ENCODE peak calls at places on chromosomes 1 and 21, in six cellular contexts. X is suprapubic skin; I is HL-60; W is CD4-positive, alpha-beta T cell; S is WTC11; O is RWPE1. L is an unnamed sample.

GRCh38 chr1:213783273-213783672 is 204.5 kb upstream of the PROX1 start:
- DNase-seq in X (no peak), I (no peak), W (no peak), S (no peak), O (no peak), L (no peak)

GRCh38 chr1:1058921-1059493 is 15.1 kb downstream of the RNF223 start:
- DNase-seq in X (no peak), I (no peak), W (no peak), S (no peak), O (no peak), L (no peak)

GRCh38 chr1:161408404-161409085 is 40.9 kb upstream of the CFAP126 start:
- DNase-seq in X (no peak), I (no peak), W (no peak), S (no peak), O (no peak), L (no peak)

GRCh38 chr1:12650001-12650421 is 6.1 kb downstream of the AADACL4 start:
- DNase-seq in X (no peak), I (no peak), W (no peak), S (no peak), O (no peak), L (no peak)

GRCh38 chr1:7388141-7388487 is 383.0 kb upstream of the VAMP3 start:
- DNase-seq in X (peak), I (no peak), W (no peak), S (no peak), O (no peak), L (no peak)

GRCh38 chr1:162207862-162208261 is 138.4 kb downstream of the NOS1AP start:
- DNase-seq in X (no peak), I (no peak), W (no peak), S (no peak), O (no peak), L (no peak)

GRCh38 chr21:25735895-25736597 is 1.3 kb downstream of the GABPA start:
- DNase-seq in X (no peak), I (peak), W (no peak), S (no peak), O (no peak), L (no peak)

GRCh38 chr1:108050911-108051624 is 86.1 kb upstream of the VAV3 start:
- DNase-seq in X (no peak), I (no peak), W (no peak), S (no peak), O (no peak), L (no peak)

GRCh38 chr1:232886304-232886703 is 64.1 kb upstream of the NTPCR start:
- DNase-seq in X (no peak), I (no peak), W (no peak), S (no peak), O (no peak), L (no peak)

DNA sequence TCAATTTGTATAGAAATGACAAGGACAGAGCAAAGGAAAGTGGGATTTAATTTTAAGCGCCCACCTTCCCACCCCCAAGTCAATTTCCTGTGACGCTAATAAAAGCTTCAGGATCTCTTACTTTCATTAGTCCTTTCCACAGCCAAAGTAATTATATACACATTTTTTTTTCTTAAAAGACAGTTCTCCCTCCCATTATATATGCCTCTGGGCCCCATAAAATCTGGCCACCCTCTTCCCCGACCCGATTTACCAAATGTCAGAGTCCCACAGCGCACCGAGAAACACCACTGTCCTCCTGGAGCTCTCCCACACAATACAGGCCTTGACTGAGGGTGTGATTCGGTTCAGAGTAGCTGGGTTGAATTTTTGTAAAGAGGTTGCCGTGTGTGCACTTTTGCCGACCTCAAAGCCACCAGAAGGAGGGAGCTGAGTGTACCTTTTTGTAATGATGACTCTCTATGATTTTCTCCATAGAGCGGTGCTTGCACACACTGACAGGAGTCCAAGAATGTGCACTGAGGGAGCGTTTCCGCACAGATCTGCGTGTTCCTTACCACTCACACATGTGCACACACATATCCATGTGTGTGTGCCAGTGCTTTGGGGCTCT is 26.2 kb upstream of the IL10 start:
- DNase-seq in X (no peak), I (no peak), W (no peak), S (no peak), O (no peak), L (no peak)
- TF ChIP-seq CTCF in X (no peak), I (no peak), W (peak), S (peak), O (no peak), L (no peak)

GRCh38 chr1:43286115-43286514 is 734 bp upstream of the C1orf210 start:
- DNase-seq in X (peak), I (no peak), W (no peak), S (no peak), O (no peak), L (no peak)

GRCh38 chr1:43284065-43284464 is 1.3 kb downstream of the C1orf210 start:
- DNase-seq in X (peak), I (no peak), W (no peak), S (peak), O (no peak), L (no peak)

GRCh38 chr1:43286533-43286932 is 1.2 kb upstream of the C1orf210 start:
- DNase-seq in X (no peak), I (no peak), W (no peak), S (no peak), O (no peak), L (no peak)

GRCh38 chr1:43284711-43285110 is 670 bp downstream of the C1orf210 start:
- DNase-seq in X (peak), I (no peak), W (no peak), S (no peak), O (no peak), L (no peak)

DNA sequence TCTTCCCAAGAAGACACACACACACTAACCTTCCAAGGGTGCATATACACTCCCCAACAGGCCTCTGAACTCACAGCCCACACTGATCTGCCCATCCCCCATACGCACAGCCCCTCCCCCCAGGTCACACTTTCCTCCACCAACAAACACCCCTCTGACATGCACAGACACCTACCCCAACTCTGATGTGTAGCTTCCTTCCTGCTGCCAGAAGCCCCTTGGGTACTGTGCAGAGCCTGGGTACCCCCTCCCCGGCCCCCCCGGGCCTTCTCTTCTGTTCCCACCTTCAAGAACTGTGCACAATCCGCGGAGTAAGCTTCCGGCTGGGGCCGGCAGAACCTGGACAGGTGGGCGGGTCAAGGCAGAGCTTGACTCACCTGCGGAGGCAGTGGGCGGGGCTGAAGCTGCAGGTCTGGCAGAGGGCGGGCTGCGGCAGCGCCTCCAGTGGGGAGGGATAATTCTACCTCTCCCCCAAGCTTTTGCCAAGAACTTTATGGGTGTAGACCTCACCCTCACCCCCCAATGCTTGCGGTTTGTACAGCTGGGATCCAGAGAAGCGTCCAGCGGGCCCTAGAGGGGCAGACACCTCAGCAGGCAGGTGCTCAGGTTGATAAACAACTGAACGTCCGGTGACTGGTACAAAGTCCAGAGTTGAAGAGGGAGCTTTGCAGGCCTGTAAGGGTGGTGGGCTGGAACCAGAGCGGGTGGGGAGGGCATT is at the start of gene C1orf210:
- DNase-seq in X (peak), I (no peak), W (no peak), S (peak), O (peak), L (no peak)
- TF ChIP-seq CTCF in X (no peak), I (no peak), W (no peak), S (peak), O (peak), L (no peak)

DNA sequence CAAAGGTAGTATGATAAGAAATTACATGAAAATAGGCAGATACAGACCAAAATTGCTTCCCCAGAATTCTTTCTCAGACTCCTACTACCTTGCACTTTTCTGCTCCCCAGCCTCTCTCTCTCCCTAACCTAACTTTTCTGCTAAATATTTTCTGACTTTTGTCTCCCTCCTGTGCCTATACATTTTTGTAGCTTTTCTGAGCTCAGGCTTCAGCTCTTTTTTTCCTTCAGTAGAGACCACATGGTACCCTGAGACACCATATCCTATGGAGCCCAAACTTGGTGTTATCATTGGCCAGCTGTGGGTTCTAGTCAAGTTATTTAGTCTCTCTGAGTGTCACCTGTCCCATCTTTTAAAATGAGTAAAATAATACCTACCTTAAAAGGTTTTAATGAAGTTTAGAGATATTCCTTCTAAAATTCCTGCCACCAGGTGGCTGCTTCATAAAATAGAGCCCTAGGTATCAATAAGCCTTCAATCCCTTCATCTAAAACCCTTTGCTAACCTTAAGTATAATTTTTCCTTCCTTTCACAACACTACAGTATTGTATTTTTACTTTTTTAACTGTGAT is 237.7 kb upstream of the DUSP10 start:
- DNase-seq in X (no peak), I (no peak), W (no peak), S (no peak), O (peak), L (no peak)
- TF ChIP-seq CTCF in X (no peak), I (no peak), W (no peak), S (no peak), O (no peak), L (no peak)

GRCh38 chr1:247118946-247119446 is 14.8 kb upstream of the ZNF669 start:
- DNase-seq in X (no peak), I (peak), W (no peak), S (peak), O (no peak), L (no peak)
- TF ChIP-seq CTCF in X (no peak), I (no peak), W (no peak), S (peak), O (no peak), L (no peak)

GRCh38 chr1:201470581-201470980 is 1.6 kb upstream of the PHLDA3 start:
- DNase-seq in X (no peak), I (no peak), W (no peak), S (no peak), O (no peak), L (no peak)

GRCh38 chr1:201468501-201468843 is 516 bp downstream of the PHLDA3 start:
- DNase-seq in X (no peak), I (peak), W (no peak), S (peak), O (no peak), L (no peak)

GRCh38 chr1:201466492-201466891 is 2.5 kb downstream of the PHLDA3 start:
- DNase-seq in X (no peak), I (no peak), W (no peak), S (no peak), O (peak), L (no peak)

GRCh38 chr1:201469645-201470074 is 672 bp upstream of the PHLDA3 start:
- DNase-seq in X (no peak), I (no peak), W (no peak), S (peak), O (no peak), L (no peak)

GRCh38 chr1:201468844-201469644 is at the start of gene PHLDA3:
- DNase-seq in X (peak), I (peak), W (no peak), S (peak), O (peak), L (no peak)
- TF ChIP-seq CTCF in X (no peak), I (no peak), W (no peak), S (no peak), O (no peak), L (no peak)

GRCh38 chr1:14415396-14415795 is 183.1 kb upstream of the KAZN start:
- DNase-seq in X (no peak), I (no peak), W (no peak), S (peak), O (no peak), L (no peak)
- TF ChIP-seq CTCF in X (no peak), I (no peak), W (no peak), S (peak), O (no peak), L (no peak)

GRCh38 chr1:201385299-201385891 is 7.9 kb upstream of the TNNT2 start:
- DNase-seq in X (no peak), I (peak), W (no peak), S (peak), O (peak), L (no peak)
- TF ChIP-seq CTCF in X (peak), I (peak), W (peak), S (peak), O (peak), L (no peak)

DNA sequence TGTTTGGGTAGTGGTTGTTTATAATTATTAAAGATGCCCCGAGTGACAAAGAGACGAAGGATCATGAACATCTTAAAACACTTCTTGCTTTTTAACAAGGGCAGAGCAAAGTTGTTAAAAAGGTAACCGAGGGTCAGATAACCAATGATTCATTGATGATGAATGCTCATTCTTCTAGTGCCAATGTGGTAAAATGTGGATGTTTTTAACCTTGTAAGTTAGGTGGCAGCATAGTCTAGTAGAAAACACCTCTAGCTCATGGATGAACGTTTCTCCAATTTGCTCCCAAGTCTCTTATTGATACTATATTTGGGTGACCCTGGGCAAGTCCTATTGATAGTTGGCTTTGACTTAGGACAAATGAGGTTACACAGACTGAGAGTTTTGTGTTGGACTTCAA is 167.9 kb downstream of the KIF26B start:
- DNase-seq in X (no peak), I (no peak), W (no peak), S (no peak), O (peak), L (no peak)
- TF ChIP-seq CTCF in X (no peak), I (no peak), W (no peak), S (no peak), O (no peak), L (no peak)

DNA sequence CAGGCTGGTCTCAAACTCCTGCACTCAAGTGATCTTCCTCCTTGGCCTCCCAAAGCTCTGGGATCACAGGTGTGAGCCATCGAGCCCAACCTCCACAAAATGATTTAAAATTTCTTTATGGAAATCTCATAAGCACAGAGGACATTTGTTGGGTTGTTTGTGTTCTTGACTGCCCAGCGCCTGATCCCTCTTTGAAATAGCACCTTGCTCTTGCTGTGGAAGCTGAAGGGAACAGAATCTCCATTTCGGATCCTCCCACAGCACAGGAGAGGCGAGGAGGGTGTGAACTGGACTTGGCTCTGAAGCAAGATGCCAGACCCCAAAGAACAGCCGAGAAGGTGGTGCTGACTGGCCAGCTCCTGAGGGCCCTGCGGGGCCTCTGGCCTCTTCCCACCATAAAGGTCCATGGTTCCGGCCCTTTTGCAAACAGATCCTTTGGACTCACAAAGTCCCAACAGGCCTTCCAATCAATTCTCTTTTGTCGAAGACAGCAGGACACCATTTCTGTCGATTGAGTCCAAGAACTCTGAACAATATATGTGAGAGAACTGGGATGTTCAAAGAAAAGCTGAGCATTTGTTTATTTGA is 45.6 kb upstream of the COA6 start:
- DNase-seq in X (no peak), I (no peak), W (no peak), S (no peak), O (no peak), L (no peak)
- TF ChIP-seq CTCF in X (no peak), I (no peak), W (no peak), S (no peak), O (no peak), L (no peak)

L was measured in activated B cell treated with CpG ODN at 0.5 μM for 24 hours.